ENCODE peak calls at places on chromosomes 3 and 15, in eight cellular contexts. H is upper lobe of left lung, P is testis, F is GM12878, I is suprapubic skin, C is A549, K is transverse colon, T is sigmoid colon. J is an unnamed sample.
A peak's percentile ranks its signal among the peaks of the same experiment; 100 is the strongest.

GRCh38 chr3:62171789-62172188 is 201.6 kb downstream of the FEZF2 start:
- DNase-seq in H (no peak), P (no peak), F (no peak), I (no peak), C (no peak), K (no peak), T (no peak), J (no peak)

GRCh38 chr15:96354731-96355560 is 24.4 kb downstream of the NR2F2 start:
- DNase-seq in H (no peak), P (peak; percentile 58), F (no peak), I (no peak), C (peak; percentile 76), K (no peak), T (no peak), J (no peak)

GRCh38 chr15:99604865-99605264 is 39.1 kb downstream of the MEF2A start:
- DNase-seq in H (no peak), P (no peak), F (no peak), I (no peak), C (no peak), K (no peak), T (no peak), J (no peak)

GRCh38 chr3:37457392-37458065 is 283.1 kb upstream of the LRRFIP2 start:
- DNase-seq in H (no peak), P (no peak), F (no peak), I (no peak), C (no peak), K (no peak), T (no peak), J (no peak)

GRCh38 chr15:67109141-67110034 is 44.0 kb downstream of the SMAD3 start:
- DNase-seq in H (peak; percentile 59), P (no peak), F (no peak), I (no peak), C (peak; percentile 98), K (peak; percentile 65), T (peak; percentile 86), J (peak; percentile 93)

GRCh38 chr15:68405426-68406250 is 26.3 kb downstream of the ITGA11 start:
- DNase-seq in H (no peak), P (peak; percentile 9), F (no peak), I (peak; percentile 57), C (no peak), K (no peak), T (no peak), J (peak; percentile 6)

GRCh38 chr15:66578286-66578875 is 12.6 kb upstream of the LCTL start:
- DNase-seq in H (no peak), P (no peak), F (no peak), I (no peak), C (no peak), K (no peak), T (no peak), J (no peak)

GRCh38 chr15:94838281-94838680 is 606.9 kb downstream of the MCTP2 start:
- DNase-seq in H (no peak), P (no peak), F (no peak), I (no peak), C (no peak), K (no peak), T (no peak), J (no peak)

GRCh38 chr3:54857343-54857742 is 70.5 kb downstream of the LRTM1 start:
- DNase-seq in H (no peak), P (no peak), F (no peak), I (no peak), C (no peak), K (no peak), T (no peak), J (no peak)

GRCh38 chr15:37075777-37076176 is 24.6 kb downstream of the MEIS2 start:
- DNase-seq in H (no peak), P (no peak), F (no peak), I (no peak), C (no peak), K (no peak), T (no peak), J (no peak)

GRCh38 chr3:126835472-126836219 is 131.6 kb downstream of the CHCHD6 start:
- DNase-seq in H (no peak), P (no peak), F (no peak), I (no peak), C (peak; percentile 19), K (no peak), T (peak; percentile 20), J (no peak)

GRCh38 chr3:13865581-13866405 is 14.1 kb downstream of the WNT7A start:
- DNase-seq in H (no peak), P (no peak), F (no peak), I (no peak), C (no peak), K (no peak), T (no peak), J (no peak)

GRCh38 chr3:12178091-12178820 is 19.5 kb upstream of the TIMP4 start:
- DNase-seq in H (peak; percentile 73), P (peak; percentile 26), F (no peak), I (no peak), C (no peak), K (no peak), T (peak; percentile 72), J (peak; percentile 37)
- H3K4me3 ChIP-seq in H (no peak overlapping the region), P (no peak overlapping the region), F (no peak overlapping the region), I (no peak overlapping the region), C (no peak overlapping the region), K (no peak overlapping the region), T (no peak overlapping the region), J (no peak overlapping the region)

GRCh38 chr3:29083607-29084120 is 197.2 kb upstream of the RBMS3 start:
- DNase-seq in H (no peak), P (no peak), F (no peak), I (no peak), C (no peak), K (no peak), T (no peak), J (no peak)
- TF ChIP-seq POLR2A in H (no peak), P (no peak), F (no peak), I (no peak), C (no peak), K (no peak), T (no peak), J (no peak)

GRCh38 chr3:44648564-44649229 is at the start of gene ZNF35:
- DNase-seq in H (peak; percentile 86), P (peak; percentile 89), F (peak; percentile 41), I (peak; percentile 89), C (peak; percentile 92), K (peak; percentile 77), T (peak; percentile 85), J (peak; percentile 90)

GRCh38 chr3:44647771-44648170 is 761 bp upstream of the ZNF35 start:
- DNase-seq in H (no peak), P (no peak), F (no peak), I (no peak), C (no peak), K (no peak), T (no peak), J (no peak)

GRCh38 chr3:44649709-44650108 is 1.2 kb downstream of the ZNF35 start:
- DNase-seq in H (no peak), P (no peak), F (no peak), I (no peak), C (no peak), K (no peak), T (no peak), J (no peak)
- H3K4me3 ChIP-seq in H (no peak overlapping the region), P (no peak overlapping the region), F (no peak overlapping the region), I (peak overlapping the region; percentile 96), C (peak overlapping the region; percentile 91), K (no peak overlapping the region), T (no peak overlapping the region), J (no peak overlapping the region)

GRCh38 chr3:188287339-188287738 is 133.4 kb downstream of the LPP start:
- DNase-seq in H (no peak), P (no peak), F (no peak), I (no peak), C (no peak), K (no peak), T (no peak), J (no peak)

GRCh38 chr3:188283347-188283746 is 129.4 kb downstream of the LPP start:
- DNase-seq in H (no peak), P (peak; percentile 34), F (no peak), I (no peak), C (no peak), K (no peak), T (no peak), J (peak; percentile 70)

GRCh38 chr3:188288153-188288552 is 134.2 kb downstream of the LPP start:
- DNase-seq in H (no peak), P (no peak), F (no peak), I (no peak), C (no peak), K (no peak), T (no peak), J (peak; percentile 35)

GRCh38 chr3:188284455-188285212 is 130.7 kb downstream of the LPP start:
- DNase-seq in H (no peak), P (no peak), F (no peak), I (no peak), C (no peak), K (no peak), T (no peak), J (no peak)

GRCh38 chr3:188286087-188286513 is 132.1 kb downstream of the LPP start:
- DNase-seq in H (no peak), P (no peak), F (no peak), I (no peak), C (peak; percentile 52), K (no peak), T (peak; percentile 86), J (peak; percentile 88)
- TF ChIP-seq POLR2A in H (no peak), P (no peak), F (no peak), I (no peak), C (no peak), K (no peak), T (no peak), J (no peak)

GRCh38 chr3:87793322-87793877 is 265.4 kb downstream of the CGGBP1 start:
- DNase-seq in H (no peak), P (no peak), F (no peak), I (no peak), C (peak; percentile 11), K (no peak), T (no peak), J (no peak)
- H3K4me3 ChIP-seq in H (peak overlapping the region; percentile 47), P (peak overlapping the region; percentile 39), F (no peak overlapping the region), I (peak overlapping the region; percentile 49), C (peak overlapping the region; percentile 59), K (no peak overlapping the region), T (peak overlapping the region; percentile 12), J (peak overlapping the region; percentile 5)

J was measured in lower leg skin.